ENCODE peak calls at places on chromosome 10, in nine cellular contexts. M, G, L, N, F, H, K, W and Y are unnamed samples.

GRCh38 chr10:62794306-62794705 is 10.2 kb upstream of the ADO start:
- DNase-seq in N (no peak), H (no peak), M (no peak), K (no peak), W (no peak), G (no peak), F (peak), L (no peak), Y (no peak)

GRCh38 chr10:123442901-123443300 is 223.3 kb upstream of the GPR26 start:
- DNase-seq in L (no peak), H (no peak), W (no peak), M (no peak), F (no peak), N (no peak), K (no peak), G (no peak), Y (no peak)

GRCh38 chr10:101814466-101815041 is 3.7 kb downstream of the OGA start:
- DNase-seq in H (no peak), F (no peak), N (no peak), K (no peak), L (no peak), G (no peak), W (peak), M (no peak), Y (no peak)

GRCh38 chr10:17472481-17473227 is 18.3 kb upstream of the ST8SIA6 start:
- DNase-seq in F (no peak), H (no peak), L (no peak), G (no peak), K (no peak), N (no peak), W (no peak), M (no peak), Y (no peak)

GRCh38 chr10:101092742-101093386 is 31.1 kb downstream of the KAZALD1 start:
- DNase-seq in G (no peak), M (no peak), H (peak), W (no peak), L (no peak), K (no peak), N (peak), F (no peak), Y (no peak)

GRCh38 chr10:6115411-6115800 is 26.6 kb downstream of the RBM17 start:
- DNase-seq in H (no peak), W (peak), M (no peak), G (peak), L (no peak), N (no peak), F (no peak), K (no peak), Y (no peak)

GRCh38 chr10:88254091-88254490 is 329.0 kb downstream of the RNLS start:
- DNase-seq in N (no peak), L (no peak), K (no peak), M (peak), F (peak), G (peak), W (peak), H (peak), Y (no peak)

GRCh38 chr10:69332278-69333010 is 54.1 kb downstream of the HK1 start:
- DNase-seq in F (no peak), M (peak), K (no peak), G (peak), W (peak), L (no peak), H (no peak), N (no peak), Y (no peak)

GRCh38 chr10:59805043-59805442 is 51.8 kb upstream of the MRLN start:
- DNase-seq in W (peak), K (no peak), F (no peak), M (peak), L (peak), H (peak), G (peak), N (no peak), Y (no peak)

GRCh38 chr10:86413046-86413728 is 46.6 kb upstream of the GRID1 start:
- DNase-seq in L (no peak), G (no peak), N (no peak), W (peak), M (no peak), F (no peak), K (no peak), H (no peak), Y (no peak)

GRCh38 chr10:100747061-100747825 is 1.9 kb downstream of the PAX2 start:
- DNase-seq in K (no peak), W (no peak), F (no peak), L (no peak), H (no peak), G (no peak), N (no peak), M (no peak), Y (no peak)

GRCh38 chr10:30747633-30748032 is 118.1 kb upstream of the LYZL2 start:
- DNase-seq in W (peak), N (no peak), K (no peak), H (no peak), M (peak), L (no peak), F (peak), G (peak), Y (no peak)

GRCh38 chr10:373015-373414 is 237.8 kb downstream of the ZMYND11 start:
- DNase-seq in G (peak), W (peak), N (no peak), K (no peak), M (no peak), H (peak), F (no peak), L (no peak), Y (no peak)

GRCh38 chr10:31656820-31657470 is 271.7 kb downstream of the ARHGAP12 start:
- DNase-seq in M (no peak), N (no peak), G (no peak), H (no peak), F (no peak), L (no peak), K (no peak), W (no peak), Y (no peak)

GRCh38 chr10:52571018-52571417 is 201.6 kb downstream of the MBL2 start:
- DNase-seq in W (peak), L (no peak), N (no peak), H (no peak), F (no peak), K (no peak), G (peak), M (no peak), Y (no peak)

GRCh38 chr10:95478935-95479334 is 82.2 kb downstream of the SORBS1 start:
- DNase-seq in M (no peak), N (no peak), W (peak), F (no peak), H (no peak), G (peak), K (no peak), L (no peak), Y (no peak)

GRCh38 chr10:126690534-126690933 is 20.0 kb upstream of the C10orf90 start:
- DNase-seq in W (no peak), M (no peak), F (no peak), L (no peak), G (no peak), H (no peak), N (no peak), K (no peak), Y (no peak)

GRCh38 chr10:103911021-103911459 is 6.9 kb downstream of the STN1 start:
- DNase-seq in K (no peak), M (no peak), F (no peak), H (no peak), L (no peak), N (no peak), G (no peak), W (no peak), Y (no peak)

GRCh38 chr10:80188713-80189112 is 16.6 kb downstream of the ANXA11 start:
- DNase-seq in H (no peak), F (no peak), N (no peak), W (no peak), L (no peak), M (no peak), K (no peak), G (no peak), Y (no peak)

GRCh38 chr10:124043310-124044142 is 49.9 kb downstream of the CHST15 start:
- DNase-seq in L (no peak), K (no peak), G (no peak), F (peak), W (peak), N (no peak), M (peak), H (no peak), Y (no peak)

DNA sequence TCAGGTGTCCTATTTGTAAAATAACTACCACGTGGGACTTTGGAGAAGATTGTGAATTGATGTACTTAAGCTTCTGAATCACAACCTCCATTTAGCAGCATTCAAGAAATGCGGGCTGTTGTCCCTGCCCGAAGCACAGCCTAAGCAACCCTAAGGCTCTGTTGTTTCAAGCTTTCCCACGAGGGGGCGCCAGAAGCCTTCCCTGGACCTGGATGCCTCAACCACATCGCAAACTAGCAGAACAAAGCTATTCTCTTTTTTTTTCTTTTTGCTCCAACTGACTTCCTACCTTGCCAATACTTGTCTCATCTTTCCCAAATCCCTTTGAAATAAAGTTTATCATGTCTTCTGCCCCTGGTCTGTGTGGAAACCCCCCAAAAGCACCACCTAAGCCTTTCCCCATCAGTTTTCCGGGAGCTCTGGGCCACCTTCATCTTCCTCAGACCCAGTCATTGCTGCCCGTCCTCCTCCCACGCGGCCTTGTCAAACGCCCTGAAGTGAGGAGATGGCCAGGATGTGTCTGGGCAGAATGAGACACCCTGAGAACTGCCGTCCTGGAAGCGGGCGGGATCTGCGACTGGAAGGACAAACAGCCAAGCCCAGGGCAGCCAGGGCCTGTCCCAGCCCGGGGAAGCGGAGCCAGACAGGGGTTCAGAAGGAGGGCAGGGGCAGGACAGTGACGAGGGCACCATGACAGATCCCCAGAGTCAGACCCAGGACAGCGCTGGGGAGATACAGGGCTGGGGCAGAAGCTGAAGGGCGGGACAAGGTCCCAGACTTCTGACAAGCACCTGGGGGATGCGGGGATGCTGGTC is 112.7 kb downstream of the SLIT1 start:
- DNase-seq in K (peak), W (peak), N (peak), G (peak), F (peak), H (peak), L (peak), M (peak), Y (peak)
- TF ChIP-seq CTCF in K (peak), W (peak), N (peak), G (peak), F (peak), H (peak), L (peak), M (peak), Y (no peak)

DNA sequence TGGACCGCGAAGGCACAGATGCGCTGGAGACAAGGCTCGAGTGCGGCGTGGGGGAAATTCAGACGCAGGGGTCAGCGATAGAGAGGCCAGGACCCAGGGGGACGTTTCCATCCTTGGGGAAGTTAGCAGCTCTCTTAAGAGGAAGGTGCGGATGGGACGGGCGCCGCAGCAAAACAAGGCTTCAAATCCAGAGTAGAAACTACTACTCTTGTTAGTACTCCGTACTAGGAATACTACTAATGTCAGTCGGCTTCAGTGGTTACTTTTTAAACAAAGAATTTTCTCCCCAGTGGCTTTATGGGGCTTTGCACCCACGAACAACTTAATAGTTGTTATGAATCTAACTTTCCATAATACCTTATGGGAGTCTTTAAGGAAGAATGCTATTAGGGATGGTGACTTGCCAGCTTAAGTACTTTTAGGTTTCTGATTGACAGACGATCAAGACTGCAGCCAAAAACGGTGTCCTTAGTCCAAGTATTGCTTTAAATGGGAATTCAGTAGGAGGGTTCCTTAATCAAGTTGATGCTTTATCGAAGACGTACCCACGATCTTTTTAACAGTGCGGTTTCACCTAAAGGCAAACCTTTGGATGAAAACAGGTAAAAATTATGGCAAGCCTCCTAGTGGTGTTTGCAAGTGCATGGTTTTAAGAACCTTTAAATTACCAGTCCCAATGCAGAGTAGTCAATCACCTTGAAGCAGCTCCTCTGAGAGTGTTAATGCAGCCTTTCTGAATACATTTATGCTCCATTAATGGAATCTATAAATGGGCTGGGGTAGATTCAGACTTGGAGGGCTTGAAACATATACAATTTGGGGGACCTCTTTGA is 868 bp upstream of the IDE start:
- DNase-seq in L (no peak), F (peak), H (no peak), M (peak), W (no peak), G (peak), K (peak), N (no peak), Y (no peak)
- TF ChIP-seq CTCF in L (no peak), F (peak), H (no peak), M (peak), W (no peak), G (no peak), K (peak), N (no peak), Y (no peak)

GRCh38 chr10:76695069-76695468 is 942.5 kb downstream of the KCNMA1 start:
- DNase-seq in G (no peak), W (no peak), N (no peak), F (no peak), L (no peak), M (no peak), K (no peak), H (no peak), Y (no peak)
- TF ChIP-seq CTCF in G (no peak), W (no peak), N (no peak), F (no peak), L (no peak), M (no peak), K (no peak), H (no peak), Y (no peak)

GRCh38 chr10:46543379-46544014 is 13.0 kb downstream of the GPRIN2 start:
- DNase-seq in M (no peak), H (no peak), W (no peak), F (no peak), L (no peak), N (no peak), K (peak), G (no peak), Y (peak)

GRCh38 chr10:46547331-46547880 is 9.1 kb downstream of the GPRIN2 start:
- DNase-seq in M (no peak), L (peak), N (peak), H (no peak), F (no peak), K (no peak), W (no peak), G (no peak), Y (peak)

GRCh38 chr10:46546591-46547330 is 9.7 kb downstream of the GPRIN2 start:
- DNase-seq in M (peak), G (no peak), W (no peak), F (peak), H (no peak), N (peak), L (peak), K (peak), Y (peak)

GRCh38 chr10:46545861-46546590 is 10.4 kb downstream of the GPRIN2 start:
- DNase-seq in F (no peak), L (peak), M (no peak), H (no peak), G (no peak), W (no peak), N (no peak), K (peak), Y (peak)

GRCh38 chr10:46544989-46545791 is 11.3 kb downstream of the GPRIN2 start:
- DNase-seq in H (peak), L (no peak), M (peak), N (no peak), W (peak), F (peak), G (no peak), K (no peak), Y (peak)
- TF ChIP-seq CTCF in H (peak), L (no peak), M (peak), N (peak), W (peak), F (peak), G (peak), K (no peak), Y (no peak)

DNA sequence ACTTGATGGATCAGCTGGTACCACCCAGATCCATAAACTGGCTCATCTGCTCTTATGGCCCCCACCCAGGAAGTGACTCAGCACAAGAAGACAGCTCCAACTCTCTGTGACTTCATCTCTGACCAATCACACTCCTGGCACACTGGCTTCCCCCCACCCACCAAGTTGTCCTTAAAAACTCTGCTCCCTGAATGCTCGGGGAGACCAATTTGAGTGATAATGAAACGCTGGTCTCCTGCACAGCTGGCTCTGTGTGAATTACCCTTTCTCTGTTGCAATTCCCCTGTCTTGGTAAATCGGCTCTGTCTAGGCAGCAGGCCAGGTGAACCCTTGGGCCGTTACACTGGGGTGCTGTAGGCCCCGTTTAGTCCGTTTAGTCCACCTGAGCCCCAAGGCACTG is 23.4 kb upstream of the BNIP3 start:
- DNase-seq in W (no peak), H (no peak), N (no peak), K (no peak), G (no peak), L (no peak), F (no peak), M (peak), Y (no peak)
- TF ChIP-seq CTCF in W (no peak), H (no peak), N (no peak), K (no peak), G (no peak), L (no peak), F (no peak), M (no peak), Y (no peak)

GRCh38 chr10:133258818-133259602 is 17.7 kb downstream of the ADAM8 start:
- DNase-seq in L (no peak), M (peak), F (peak), H (peak), K (peak), N (peak), W (peak), G (peak), Y (peak)
- TF ChIP-seq CTCF in L (no peak), M (no peak), F (no peak), H (no peak), K (no peak), N (no peak), W (no peak), G (no peak), Y (no peak)

DNA sequence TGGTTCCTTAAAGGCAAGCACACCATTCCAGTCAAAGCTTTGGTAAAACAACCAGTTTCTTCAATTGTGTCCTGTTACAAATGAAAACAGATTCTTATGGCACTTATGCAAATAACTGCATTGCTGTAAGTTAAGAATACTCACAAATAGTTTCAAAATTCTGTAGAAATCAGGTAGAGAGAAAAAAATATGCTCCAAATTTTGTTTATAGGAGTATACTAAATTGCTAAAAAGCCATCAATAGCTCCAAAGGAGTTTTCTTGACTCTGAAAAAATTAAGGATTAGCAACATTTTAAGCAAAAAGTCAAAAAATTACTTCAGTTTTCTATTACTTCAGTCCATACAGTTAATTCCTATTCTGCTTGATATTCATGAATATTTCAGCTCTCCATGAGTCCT is 51.3 kb upstream of the KAT6B start:
- DNase-seq in G (no peak), H (no peak), K (no peak), L (no peak), F (no peak), M (no peak), N (no peak), W (no peak), Y (no peak)
- TF ChIP-seq CTCF in G (no peak), H (no peak), K (no peak), L (no peak), F (no peak), M (no peak), N (no peak), W (no peak), Y (no peak)

DNA sequence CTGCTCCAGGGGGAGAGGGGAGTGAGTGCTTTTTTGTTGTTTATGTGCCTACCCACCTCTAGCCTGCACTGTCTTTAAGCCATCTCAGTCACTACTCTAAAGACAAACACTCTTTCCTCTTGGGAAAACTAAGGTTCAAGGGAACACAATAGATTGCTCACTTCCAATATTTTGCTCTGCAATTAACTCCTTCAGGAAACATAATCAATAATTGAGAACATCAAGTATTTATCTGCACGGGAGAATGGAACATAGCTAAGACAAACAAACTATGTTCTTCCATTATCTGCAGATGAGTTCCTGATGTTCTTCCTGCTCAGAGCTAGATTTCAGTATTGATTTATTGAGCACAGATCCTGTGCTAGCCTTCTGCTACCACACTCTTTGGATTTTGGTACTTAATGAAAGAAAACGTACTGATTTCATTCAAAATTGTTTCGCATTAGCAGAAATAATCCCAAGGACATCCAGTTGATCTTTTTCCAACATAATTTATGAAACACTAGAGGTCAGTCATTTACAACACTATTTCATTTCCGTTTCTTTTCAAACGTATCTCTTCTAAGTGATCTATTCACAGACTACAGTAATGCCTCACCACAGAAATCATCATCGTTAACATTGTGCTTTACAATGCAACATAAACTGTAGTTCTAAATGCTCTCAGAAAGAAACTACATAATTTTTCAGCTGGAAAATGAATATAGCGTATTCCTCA is 8.3 kb downstream of the NEBL start:
- DNase-seq in N (no peak), K (no peak), L (no peak), G (peak), H (no peak), M (no peak), W (peak), F (no peak), Y (no peak)
- TF ChIP-seq CTCF in N (peak), K (no peak), L (no peak), G (no peak), H (peak), M (no peak), W (no peak), F (no peak), Y (no peak)